ENCODE peak calls at places on chromosomes 4 and X, in six cellular contexts. T, D, M, Y, C and S are unnamed samples.

GRCh38 chr4:38065181-38065580 is 105.0 kb downstream of the PTTG2 start:
- DNase-seq in D (no peak), T (no peak), C (no peak), M (no peak), Y (no peak), S (no peak)

GRCh38 chr4:108320066-108320465 is 151.3 kb upstream of the LEF1 start:
- DNase-seq in T (no peak), D (no peak), C (no peak), Y (no peak), M (no peak), S (no peak)

GRCh38 chr4:164212714-164213113 is 541.2 kb upstream of the SMIM31 start:
- DNase-seq in D (peak; percentile 53), C (no peak), Y (no peak), M (no peak), T (no peak), S (no peak)

GRCh38 chr4:19254476-19254875 is 997.2 kb upstream of the SLIT2 start:
- DNase-seq in C (peak; percentile 88), T (no peak), D (no peak), Y (no peak), M (no peak), S (no peak)

GRCh38 chr4:78722880-78723279 is 53.3 kb upstream of the BMP2K start:
- DNase-seq in Y (no peak), D (no peak), T (no peak), M (no peak), C (no peak), S (no peak)

GRCh38 chr4:42627887-42628646 is 28.8 kb downstream of the ATP8A1 start:
- DNase-seq in D (no peak), T (no peak), M (peak; percentile 63), Y (no peak), C (peak; percentile 17), S (no peak)

GRCh38 chrX:64230123-64230970 is at the start of gene ASB12:
- DNase-seq in M (no peak), Y (peak; percentile 23), T (no peak), D (no peak), C (no peak), S (no peak)

GRCh38 chr4:120052840-120053239 is 13.8 kb downstream of the MAD2L1 start:
- DNase-seq in M (peak; percentile 9), C (peak; percentile 99), T (no peak), Y (no peak), D (peak; percentile 29), S (no peak)

DNA sequence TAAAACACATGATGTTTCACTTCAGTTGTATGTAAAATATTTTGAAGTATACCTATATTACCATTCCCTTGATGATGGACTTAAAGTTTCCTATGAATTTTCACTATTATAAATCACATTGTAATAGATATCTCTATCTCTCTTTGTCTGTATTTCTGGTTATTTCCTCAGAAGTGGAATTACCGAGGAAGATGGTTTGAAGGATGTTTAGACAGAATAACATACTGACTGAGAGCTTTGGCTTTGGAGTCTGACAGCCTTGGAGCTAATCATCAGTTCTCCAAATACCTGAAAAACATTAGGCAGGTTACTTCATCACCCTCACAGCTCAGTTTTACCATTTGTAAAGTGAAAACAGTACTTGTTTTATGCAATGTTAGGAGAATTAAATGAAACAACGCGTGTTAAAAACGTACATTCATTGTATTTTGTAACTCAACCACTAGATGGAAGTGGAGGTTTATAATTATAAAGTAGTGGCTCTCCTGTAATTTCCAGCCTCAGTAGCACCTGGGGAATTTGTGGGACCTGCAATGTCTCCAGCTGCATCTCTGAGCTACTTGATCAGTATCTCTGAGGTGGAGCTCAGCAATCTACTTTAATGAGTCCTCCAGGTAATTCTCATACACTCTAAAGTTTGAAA is 14.3 kb downstream of the JCHAIN start:
- DNase-seq in T (no peak), C (peak; percentile 60), M (no peak), D (peak; percentile 29), Y (no peak), S (no peak)
- TF ChIP-seq CTCF in T (peak; percentile 72), C (peak; percentile 46), M (peak; percentile 63), D (peak; percentile 51), Y (peak; percentile 15), S (peak; percentile 66)

GRCh38 chrX:65596270-65596669 is 61.7 kb upstream of the LAS1L start:
- DNase-seq in M (no peak), C (peak; percentile 41), T (no peak), D (peak; percentile 54), Y (no peak), S (no peak)

GRCh38 chrX:65601530-65602281 is 65.7 kb upstream of the MSN start:
- DNase-seq in D (peak; percentile 54), Y (no peak), T (no peak), M (peak; percentile 83), C (peak; percentile 94), S (no peak)

GRCh38 chrX:65600106-65600505 is 65.5 kb upstream of the LAS1L start:
- DNase-seq in C (no peak), D (no peak), Y (no peak), T (no peak), M (no peak), S (no peak)

GRCh38 chrX:65601126-65601525 is 66.3 kb upstream of the MSN start:
- DNase-seq in T (no peak), Y (no peak), C (no peak), M (no peak), D (no peak), S (no peak)

GRCh38 chrX:65598559-65599147 is 64.1 kb upstream of the LAS1L start:
- DNase-seq in C (no peak), T (no peak), M (no peak), Y (no peak), D (no peak), S (no peak)
- TF ChIP-seq CTCF in C (no peak), T (no peak), M (no peak), Y (no peak), D (no peak), S (no peak)

GRCh38 chrX:53458082-53458481 is 23.9 kb upstream of the HSD17B10 start:
- DNase-seq in D (no peak), Y (no peak), M (no peak), C (peak; percentile 20), T (no peak), S (no peak)
- TF ChIP-seq CTCF in D (peak; percentile 30), Y (no peak), M (no peak), C (peak; percentile 25), T (no peak), S (no peak)

GRCh38 chr4:56626963-56627362 is 54.1 kb downstream of the HOPX start:
- DNase-seq in M (no peak), T (no peak), Y (no peak), C (no peak), D (no peak), S (no peak)
- TF ChIP-seq CTCF in M (no peak), T (no peak), Y (no peak), C (peak; percentile 10), D (no peak), S (no peak)

GRCh38 chr4:128220286-128221235 is 67.1 kb downstream of the PGRMC2 start:
- DNase-seq in C (peak; percentile 62), D (peak; percentile 42), Y (no peak), M (no peak), T (no peak), S (no peak)
- TF ChIP-seq CTCF in C (peak; percentile 27), D (peak; percentile 23), Y (no peak), M (peak; percentile 12), T (peak; percentile 58), S (peak; percentile 18)

GRCh38 chrX:75546724-75547123 is 23.9 kb upstream of the ZDHHC15 start:
- DNase-seq in M (no peak), C (no peak), T (no peak), D (no peak), Y (no peak), S (no peak)

GRCh38 chrX:75547137-75547536 is 24.3 kb upstream of the ZDHHC15 start:
- DNase-seq in T (no peak), Y (no peak), M (no peak), D (no peak), C (no peak), S (no peak)

GRCh38 chrX:75547783-75548182 is 24.9 kb upstream of the ZDHHC15 start:
- DNase-seq in Y (no peak), D (no peak), T (no peak), C (no peak), M (peak; percentile 54), S (no peak)

GRCh38 chrX:75544760-75545159 is 21.9 kb upstream of the ZDHHC15 start:
- DNase-seq in C (no peak), T (no peak), M (no peak), Y (no peak), D (no peak), S (no peak)
- TF ChIP-seq CTCF in C (no peak), T (no peak), M (no peak), Y (no peak), D (no peak), S (no peak)

GRCh38 chrX:66035667-66036066 is 4.2 kb downstream of the VSIG4 start:
- DNase-seq in C (no peak), Y (no peak), T (no peak), M (no peak), D (no peak), S (no peak)

GRCh38 chrX:66028936-66029335 is 10.9 kb downstream of the VSIG4 start:
- DNase-seq in Y (no peak), M (no peak), C (no peak), D (no peak), T (no peak), S (no peak)

DNA sequence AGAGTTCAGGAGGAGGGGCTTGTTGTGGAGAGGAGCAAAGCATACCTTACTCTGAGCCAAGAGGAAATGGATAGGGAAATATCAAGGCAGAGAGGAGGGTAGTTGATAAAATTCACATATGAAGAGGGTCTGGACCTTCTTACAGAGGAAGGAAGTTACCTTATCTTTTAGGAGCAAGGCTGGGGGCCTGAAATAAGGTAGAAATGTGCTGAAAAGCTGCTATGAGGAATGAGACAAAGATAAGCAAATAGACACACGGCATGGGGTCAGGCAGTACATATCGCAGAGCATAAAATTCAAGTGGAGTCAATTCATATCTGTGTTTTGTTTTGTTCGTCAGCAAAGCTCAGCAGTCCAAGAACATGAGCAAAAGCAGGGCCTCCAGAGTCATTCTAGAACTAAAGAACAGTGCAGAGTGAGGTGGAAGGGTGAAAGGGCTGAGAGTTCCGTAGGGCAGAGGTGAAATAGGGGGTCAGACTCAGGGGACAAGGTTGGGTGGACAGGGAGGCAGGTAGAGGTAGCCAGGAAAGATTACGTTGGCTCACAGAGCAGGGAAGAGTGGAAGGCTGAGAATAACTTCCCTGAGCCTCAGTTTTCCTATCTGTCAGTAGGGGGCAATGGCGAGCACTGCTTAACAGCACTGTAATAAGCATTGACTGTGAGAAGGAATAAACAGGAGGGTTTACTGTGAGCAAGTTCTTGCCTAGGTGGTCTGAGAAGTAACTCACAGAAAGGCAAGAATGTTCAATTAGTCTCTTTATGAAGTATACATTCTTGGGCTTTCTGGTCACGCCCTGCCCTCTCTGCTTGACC is 9.2 kb downstream of the VSIG4 start:
- DNase-seq in M (no peak), D (peak; percentile 3), C (peak; percentile 36), T (no peak), Y (peak; percentile 19), S (no peak)
- TF ChIP-seq CTCF in M (peak; percentile 40), D (peak; percentile 68), C (peak; percentile 59), T (peak; percentile 54), Y (no peak), S (peak; percentile 55)